ENCODE peak calls at places on chromosome 1, in nine cellular contexts. One of them, this sample, is unnamed.

GRCh38 chr1:239982762-239983161 is 108.9 kb upstream of the FMN2 start:
- DNase-seq in GM23338: no peak
- DNase-seq in GM13977: no peak
- DNase-seq in PC-9: no peak
- DNase-seq in dorsolateral prefrontal cortex: no peak
- DNase-seq in MCF 10A: no peak
- DNase-seq in lower leg skin: no peak
- DNase-seq in cardiac fibroblast: no peak
- DNase-seq in left ventricle myocardium inferior: no peak
- DNase-seq in this sample: no peak

GRCh38 chr1:3331564-3331963 is 122.9 kb upstream of the ARHGEF16 start:
- DNase-seq in MCF 10A: no peak
- DNase-seq in dorsolateral prefrontal cortex: no peak
- DNase-seq in GM23338: no peak
- DNase-seq in lower leg skin: no peak
- DNase-seq in left ventricle myocardium inferior: no peak
- DNase-seq in cardiac fibroblast: no peak
- DNase-seq in PC-9: no peak
- DNase-seq in GM13977: no peak
- DNase-seq in this sample: no peak

GRCh38 chr1:93910305-93910704 is 1.1 kb upstream of the GCLM start:
- DNase-seq in PC-9: no peak
- DNase-seq in cardiac fibroblast: no peak
- DNase-seq in GM23338: no peak
- DNase-seq in left ventricle myocardium inferior: no peak
- DNase-seq in lower leg skin: no peak
- DNase-seq in dorsolateral prefrontal cortex: no peak
- DNase-seq in MCF 10A: no peak
- DNase-seq in GM13977: no peak
- DNase-seq in this sample: no peak

GRCh38 chr1:160993544-160993943 is 27.4 kb downstream of the F11R start:
- DNase-seq in MCF 10A: peak
- DNase-seq in PC-9: no peak
- DNase-seq in dorsolateral prefrontal cortex: no peak
- DNase-seq in GM13977: no peak
- DNase-seq in lower leg skin: no peak
- DNase-seq in cardiac fibroblast: peak
- DNase-seq in left ventricle myocardium inferior: no peak
- DNase-seq in GM23338: no peak
- DNase-seq in this sample: no peak

GRCh38 chr1:10161121-10161520 is 49.2 kb upstream of the KIF1B start:
- DNase-seq in lower leg skin: peak
- DNase-seq in GM13977: no peak
- DNase-seq in GM23338: no peak
- DNase-seq in MCF 10A: no peak
- DNase-seq in dorsolateral prefrontal cortex: peak
- DNase-seq in left ventricle myocardium inferior: no peak
- DNase-seq in PC-9: no peak
- DNase-seq in cardiac fibroblast: no peak
- DNase-seq in this sample: no peak

GRCh38 chr1:152752225-152752624 is 5.6 kb upstream of the KPRP start:
- DNase-seq in GM13977: no peak
- DNase-seq in MCF 10A: peak
- DNase-seq in GM23338: no peak
- DNase-seq in cardiac fibroblast: peak
- DNase-seq in PC-9: no peak
- DNase-seq in left ventricle myocardium inferior: no peak
- DNase-seq in dorsolateral prefrontal cortex: no peak
- DNase-seq in lower leg skin: no peak
- DNase-seq in this sample: no peak

GRCh38 chr1:63674865-63675815 is 81.9 kb downstream of the PGM1 start:
- DNase-seq in dorsolateral prefrontal cortex: no peak
- DNase-seq in left ventricle myocardium inferior: peak
- DNase-seq in MCF 10A: peak
- DNase-seq in cardiac fibroblast: no peak
- DNase-seq in GM23338: no peak
- DNase-seq in lower leg skin: no peak
- DNase-seq in PC-9: no peak
- DNase-seq in GM13977: no peak
- DNase-seq in this sample: no peak

GRCh38 chr1:26145960-26146294 is 13.0 kb upstream of the FAM110D start:
- DNase-seq in cardiac fibroblast: no peak
- DNase-seq in PC-9: no peak
- DNase-seq in GM13977: no peak
- DNase-seq in MCF 10A: no peak
- DNase-seq in GM23338: no peak
- DNase-seq in lower leg skin: no peak
- DNase-seq in dorsolateral prefrontal cortex: no peak
- DNase-seq in left ventricle myocardium inferior: no peak
- DNase-seq in this sample: no peak

GRCh38 chr1:95636897-95637296 is 402.9 kb downstream of the RWDD3 start:
- DNase-seq in left ventricle myocardium inferior: no peak
- DNase-seq in dorsolateral prefrontal cortex: no peak
- DNase-seq in GM23338: no peak
- DNase-seq in MCF 10A: no peak
- DNase-seq in cardiac fibroblast: no peak
- DNase-seq in GM13977: no peak
- DNase-seq in PC-9: no peak
- DNase-seq in lower leg skin: no peak
- DNase-seq in this sample: no peak

GRCh38 chr1:171355727-171356126 is 41.7 kb downstream of the FMO4 start:
- DNase-seq in left ventricle myocardium inferior: no peak
- DNase-seq in PC-9: no peak
- DNase-seq in lower leg skin: no peak
- DNase-seq in MCF 10A: no peak
- DNase-seq in GM23338: no peak
- DNase-seq in GM13977: no peak
- DNase-seq in dorsolateral prefrontal cortex: no peak
- DNase-seq in cardiac fibroblast: no peak
- DNase-seq in this sample: no peak

GRCh38 chr1:6140413-6140812 is 39.7 kb downstream of the CHD5 start:
- DNase-seq in GM23338: no peak
- DNase-seq in dorsolateral prefrontal cortex: no peak
- DNase-seq in MCF 10A: no peak
- DNase-seq in lower leg skin: no peak
- DNase-seq in GM13977: no peak
- DNase-seq in left ventricle myocardium inferior: no peak
- DNase-seq in PC-9: no peak
- DNase-seq in cardiac fibroblast: no peak
- DNase-seq in this sample: no peak

GRCh38 chr1:6136516-6137220 is 43.5 kb downstream of the CHD5 start:
- DNase-seq in dorsolateral prefrontal cortex: no peak
- DNase-seq in GM23338: no peak
- DNase-seq in PC-9: no peak
- DNase-seq in MCF 10A: no peak
- DNase-seq in GM13977: no peak
- DNase-seq in left ventricle myocardium inferior: no peak
- DNase-seq in lower leg skin: no peak
- DNase-seq in cardiac fibroblast: no peak
- DNase-seq in this sample: no peak

GRCh38 chr1:6134741-6135510 is 45.2 kb downstream of the CHD5 start:
- DNase-seq in PC-9: no peak
- DNase-seq in GM13977: no peak
- DNase-seq in GM23338: no peak
- DNase-seq in cardiac fibroblast: no peak
- DNase-seq in lower leg skin: no peak
- DNase-seq in MCF 10A: no peak
- DNase-seq in dorsolateral prefrontal cortex: no peak
- DNase-seq in left ventricle myocardium inferior: no peak
- DNase-seq in this sample: no peak

GRCh38 chr1:6134206-6134605 is 45.9 kb downstream of the CHD5 start:
- DNase-seq in GM23338: no peak
- DNase-seq in cardiac fibroblast: no peak
- DNase-seq in MCF 10A: no peak
- DNase-seq in dorsolateral prefrontal cortex: no peak
- DNase-seq in left ventricle myocardium inferior: no peak
- DNase-seq in lower leg skin: no peak
- DNase-seq in GM13977: no peak
- DNase-seq in PC-9: no peak
- DNase-seq in this sample: no peak

DNA sequence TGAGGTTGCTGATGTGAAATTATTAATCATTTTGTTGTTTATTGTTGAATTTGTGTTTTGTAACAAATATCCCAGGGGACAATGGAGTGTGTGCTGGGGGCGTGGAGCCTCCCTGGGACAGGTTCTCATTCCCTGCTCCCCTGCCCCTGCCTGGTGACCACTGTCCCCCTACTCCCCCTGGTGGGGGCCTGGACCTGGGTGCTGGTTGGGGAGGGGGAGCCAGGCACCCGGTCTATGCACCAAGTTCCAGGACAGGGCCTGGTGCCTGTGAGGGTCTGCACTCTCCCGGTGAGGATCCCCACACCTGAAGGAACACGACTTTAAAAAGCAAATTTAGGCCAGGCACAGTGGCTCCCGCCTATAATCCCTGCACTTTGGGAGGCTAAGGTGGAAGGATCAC is 42.4 kb downstream of the CHD5 start:
- DNase-seq in MCF 10A: no peak
- DNase-seq in dorsolateral prefrontal cortex: no peak
- DNase-seq in left ventricle myocardium inferior: no peak
- DNase-seq in GM13977: no peak
- DNase-seq in GM23338: no peak
- DNase-seq in cardiac fibroblast: no peak
- DNase-seq in lower leg skin: no peak
- DNase-seq in PC-9: no peak
- DNase-seq in this sample: no peak
- TF ChIP-seq CTCF in MCF 10A: no peak
- TF ChIP-seq CTCF in dorsolateral prefrontal cortex: no peak
- TF ChIP-seq CTCF in left ventricle myocardium inferior: no peak
- TF ChIP-seq CTCF in GM13977: no peak
- TF ChIP-seq CTCF in GM23338: peak
- TF ChIP-seq CTCF in cardiac fibroblast: no peak
- TF ChIP-seq CTCF in lower leg skin: no peak
- TF ChIP-seq CTCF in PC-9: no peak
- TF ChIP-seq CTCF in this sample: no peak

GRCh38 chr1:6867688-6868370 is 82.6 kb downstream of the CAMTA1 start:
- DNase-seq in MCF 10A: no peak
- DNase-seq in left ventricle myocardium inferior: no peak
- DNase-seq in GM23338: no peak
- DNase-seq in GM13977: no peak
- DNase-seq in dorsolateral prefrontal cortex: no peak
- DNase-seq in PC-9: no peak
- DNase-seq in cardiac fibroblast: no peak
- DNase-seq in lower leg skin: no peak
- DNase-seq in this sample: no peak
- TF ChIP-seq CTCF in MCF 10A: no peak
- TF ChIP-seq CTCF in left ventricle myocardium inferior: no peak
- TF ChIP-seq CTCF in GM23338: no peak
- TF ChIP-seq CTCF in GM13977: no peak
- TF ChIP-seq CTCF in dorsolateral prefrontal cortex: no peak
- TF ChIP-seq CTCF in PC-9: no peak
- TF ChIP-seq CTCF in cardiac fibroblast: no peak
- TF ChIP-seq CTCF in lower leg skin: no peak
- TF ChIP-seq CTCF in this sample: no peak

GRCh38 chr1:207401578-207401977 is 52.5 kb upstream of the CR2 start:
- DNase-seq in cardiac fibroblast: no peak
- DNase-seq in left ventricle myocardium inferior: no peak
- DNase-seq in GM23338: peak
- DNase-seq in dorsolateral prefrontal cortex: no peak
- DNase-seq in GM13977: no peak
- DNase-seq in PC-9: no peak
- DNase-seq in lower leg skin: no peak
- DNase-seq in MCF 10A: no peak
- DNase-seq in this sample: no peak

GRCh38 chr1:207396360-207396759 is 57.8 kb upstream of the CR2 start:
- DNase-seq in GM23338: peak
- DNase-seq in lower leg skin: no peak
- DNase-seq in PC-9: no peak
- DNase-seq in GM13977: no peak
- DNase-seq in cardiac fibroblast: no peak
- DNase-seq in left ventricle myocardium inferior: no peak
- DNase-seq in MCF 10A: no peak
- DNase-seq in dorsolateral prefrontal cortex: no peak
- DNase-seq in this sample: no peak

GRCh38 chr1:207393610-207394009 is 60.5 kb upstream of the CR2 start:
- DNase-seq in lower leg skin: no peak
- DNase-seq in left ventricle myocardium inferior: no peak
- DNase-seq in PC-9: peak
- DNase-seq in GM23338: no peak
- DNase-seq in GM13977: no peak
- DNase-seq in MCF 10A: peak
- DNase-seq in cardiac fibroblast: peak
- DNase-seq in dorsolateral prefrontal cortex: no peak
- DNase-seq in this sample: no peak

GRCh38 chr1:207398986-207399385 is 55.1 kb upstream of the CR2 start:
- DNase-seq in PC-9: no peak
- DNase-seq in lower leg skin: no peak
- DNase-seq in left ventricle myocardium inferior: no peak
- DNase-seq in dorsolateral prefrontal cortex: no peak
- DNase-seq in GM13977: no peak
- DNase-seq in GM23338: no peak
- DNase-seq in cardiac fibroblast: no peak
- DNase-seq in MCF 10A: no peak
- DNase-seq in this sample: no peak

GRCh38 chr1:207397525-207397926 is 56.6 kb upstream of the CR2 start:
- DNase-seq in MCF 10A: peak
- DNase-seq in lower leg skin: no peak
- DNase-seq in dorsolateral prefrontal cortex: no peak
- DNase-seq in GM23338: peak
- DNase-seq in PC-9: no peak
- DNase-seq in left ventricle myocardium inferior: no peak
- DNase-seq in cardiac fibroblast: no peak
- DNase-seq in GM13977: no peak
- DNase-seq in this sample: no peak
- TF ChIP-seq CTCF in MCF 10A: no peak
- TF ChIP-seq CTCF in lower leg skin: no peak
- TF ChIP-seq CTCF in dorsolateral prefrontal cortex: peak
- TF ChIP-seq CTCF in GM23338: peak
- TF ChIP-seq CTCF in PC-9: no peak
- TF ChIP-seq CTCF in left ventricle myocardium inferior: no peak
- TF ChIP-seq CTCF in cardiac fibroblast: no peak
- TF ChIP-seq CTCF in GM13977: peak
- TF ChIP-seq CTCF in this sample: peak

GRCh38 chr1:32733573-32734321 is 31.2 kb upstream of the SYNC start:
- DNase-seq in dorsolateral prefrontal cortex: no peak
- DNase-seq in PC-9: no peak
- DNase-seq in GM23338: peak
- DNase-seq in MCF 10A: no peak
- DNase-seq in lower leg skin: no peak
- DNase-seq in cardiac fibroblast: peak
- DNase-seq in GM13977: peak
- DNase-seq in left ventricle myocardium inferior: no peak
- DNase-seq in this sample: no peak

GRCh38 chr1:32727876-32728275 is 25.3 kb upstream of the SYNC start:
- DNase-seq in GM23338: no peak
- DNase-seq in dorsolateral prefrontal cortex: no peak
- DNase-seq in left ventricle myocardium inferior: no peak
- DNase-seq in lower leg skin: no peak
- DNase-seq in MCF 10A: no peak
- DNase-seq in PC-9: no peak
- DNase-seq in GM13977: no peak
- DNase-seq in cardiac fibroblast: no peak
- DNase-seq in this sample: no peak

GRCh38 chr1:32725595-32725942 is 23.0 kb upstream of the SYNC start:
- DNase-seq in cardiac fibroblast: no peak
- DNase-seq in dorsolateral prefrontal cortex: no peak
- DNase-seq in GM23338: no peak
- DNase-seq in GM13977: no peak
- DNase-seq in PC-9: no peak
- DNase-seq in left ventricle myocardium inferior: no peak
- DNase-seq in MCF 10A: no peak
- DNase-seq in lower leg skin: no peak
- DNase-seq in this sample: no peak

GRCh38 chr1:32728413-32729077 is 26.0 kb upstream of the SYNC start:
- DNase-seq in MCF 10A: no peak
- DNase-seq in lower leg skin: no peak
- DNase-seq in GM13977: no peak
- DNase-seq in cardiac fibroblast: no peak
- DNase-seq in left ventricle myocardium inferior: no peak
- DNase-seq in PC-9: no peak
- DNase-seq in dorsolateral prefrontal cortex: no peak
- DNase-seq in GM23338: no peak
- DNase-seq in this sample: no peak

GRCh38 chr1:32729254-32730046 is 26.9 kb upstream of the SYNC start:
- DNase-seq in MCF 10A: no peak
- DNase-seq in left ventricle myocardium inferior: no peak
- DNase-seq in dorsolateral prefrontal cortex: no peak
- DNase-seq in cardiac fibroblast: no peak
- DNase-seq in GM23338: peak
- DNase-seq in GM13977: no peak
- DNase-seq in PC-9: no peak
- DNase-seq in lower leg skin: no peak
- DNase-seq in this sample: no peak
- TF ChIP-seq CTCF in MCF 10A: no peak
- TF ChIP-seq CTCF in left ventricle myocardium inferior: no peak
- TF ChIP-seq CTCF in dorsolateral prefrontal cortex: no peak
- TF ChIP-seq CTCF in cardiac fibroblast: no peak
- TF ChIP-seq CTCF in GM23338: no peak
- TF ChIP-seq CTCF in GM13977: no peak
- TF ChIP-seq CTCF in PC-9: no peak
- TF ChIP-seq CTCF in lower leg skin: no peak
- TF ChIP-seq CTCF in this sample: no peak